ENCODE peak calls at places on chromosome 11, in seven cellular contexts. M, J, A, P, K, U and X are unnamed samples.

GRCh38 chr11:119169272-119169719 is 771 bp downstream of the NLRX1 start:
- DNase-seq in J (peak), U (no peak), K (peak), P (no peak), M (no peak), A (peak), X (no peak)

GRCh38 chr11:95592455-95592854 is 197.1 kb downstream of the FAM76B start:
- DNase-seq in U (no peak), M (no peak), K (peak), P (no peak), J (no peak), A (no peak), X (no peak)

GRCh38 chr11:77154381-77155081 is 26.5 kb downstream of the MYO7A start:
- DNase-seq in P (no peak), K (peak), U (peak), M (no peak), A (no peak), J (peak), X (no peak)

GRCh38 chr11:7775689-7776088 is 21.1 kb downstream of the OR5P2 start:
- DNase-seq in J (peak), K (no peak), P (no peak), U (no peak), A (no peak), M (no peak), X (no peak)

GRCh38 chr11:27525824-27526516 is 19.4 kb upstream of the LIN7C start:
- DNase-seq in M (no peak), P (no peak), U (no peak), J (no peak), K (no peak), A (no peak), X (no peak)

GRCh38 chr11:34053161-34053686 is 1.7 kb downstream of the CAPRIN1 start:
- DNase-seq in M (peak), P (peak), J (peak), A (peak), U (peak), K (peak), X (peak)

GRCh38 chr11:64085915-64086262 is 50.2 kb downstream of the FLRT1 start:
- DNase-seq in A (no peak), M (no peak), U (no peak), P (no peak), J (no peak), K (no peak), X (no peak)

GRCh38 chr11:120424970-120425332 is 86.6 kb upstream of the GRIK4 start:
- DNase-seq in K (no peak), J (no peak), P (no peak), A (no peak), U (no peak), M (no peak), X (no peak)

GRCh38 chr11:20739004-20739612 is 69.7 kb downstream of the NELL1 start:
- DNase-seq in K (no peak), J (no peak), U (no peak), A (no peak), M (no peak), P (no peak), X (no peak)

GRCh38 chr11:34405079-34405858 is 33.5 kb upstream of the CAT start:
- DNase-seq in P (no peak), A (peak), K (no peak), J (no peak), U (no peak), M (no peak), X (no peak)

GRCh38 chr11:73478737-73479347 is 102.6 kb downstream of the RELT start:
- DNase-seq in J (peak), K (peak), P (no peak), M (no peak), U (no peak), A (peak), X (no peak)

GRCh38 chr11:109112748-109113378 is 309.1 kb upstream of the C11orf87 start:
- DNase-seq in J (no peak), P (no peak), A (no peak), U (no peak), M (no peak), K (peak), X (no peak)